ENCODE peak calls at places on chromosomes 13 and 19, in seven cellular contexts. X, S, K, Q, B, T and H are unnamed samples.

GRCh38 chr19:13169769-13170168 is 19.6 kb downstream of the IER2 start:
- DNase-seq in B (no peak), Q (no peak), X (peak), T (no peak), S (peak), K (no peak), H (no peak)

GRCh38 chr13:99103536-99103935 is 97.1 kb upstream of the UBAC2 start:
- DNase-seq in K (no peak), S (no peak), B (no peak), X (no peak), Q (no peak), T (no peak), H (no peak)

GRCh38 chr13:75402787-75403186 is 79.2 kb downstream of the TBC1D4 start:
- DNase-seq in Q (peak), T (no peak), K (no peak), B (no peak), S (no peak), X (no peak), H (no peak)

GRCh38 chr13:34897220-34897619 is 44.9 kb upstream of the NBEA start:
- DNase-seq in T (no peak), Q (no peak), S (no peak), X (no peak), K (no peak), B (no peak), H (no peak)

GRCh38 chr13:80334582-80335260 is 6.2 kb downstream of the SPRY2 start:
- DNase-seq in Q (no peak), K (no peak), X (no peak), B (no peak), T (peak), S (no peak), H (no peak)

GRCh38 chr13:99777873-99778272 is 193.7 kb downstream of the ZIC5 start:
- DNase-seq in B (no peak), X (peak), K (no peak), Q (no peak), T (no peak), S (no peak), H (no peak)

GRCh38 chr19:49808762-49809154 is 4.3 kb downstream of the FUZ start:
- DNase-seq in X (peak), Q (peak), K (peak), S (no peak), T (peak), B (no peak), H (no peak)

GRCh38 chr19:42468273-42468796 is 25.6 kb upstream of the CXCL17 start:
- DNase-seq in T (no peak), K (no peak), B (no peak), Q (no peak), S (peak), X (no peak), H (no peak)

GRCh38 chr13:39822437-39822836 is 167.0 kb downstream of the COG6 start:
- DNase-seq in T (peak), X (no peak), B (no peak), Q (no peak), S (no peak), K (no peak), H (no peak)

GRCh38 chr19:44549507-44549906 is 20.0 kb upstream of the CEACAM20 start:
- DNase-seq in S (no peak), B (no peak), X (no peak), Q (no peak), K (no peak), T (no peak), H (no peak)

GRCh38 chr13:89281331-89281730 is 1610.2 kb downstream of the SLITRK5 start:
- DNase-seq in Q (no peak), T (no peak), X (no peak), B (no peak), K (no peak), S (no peak), H (no peak)

GRCh38 chr19:29662278-29662603 is 3.0 kb upstream of the PLEKHF1 start:
- DNase-seq in S (no peak), T (no peak), B (no peak), K (no peak), Q (no peak), X (no peak), H (no peak)

GRCh38 chr13:26563713-26564112 is 6.2 kb downstream of the WASF3 start:
- DNase-seq in S (no peak), K (no peak), T (no peak), B (no peak), Q (no peak), X (no peak), H (no peak)

GRCh38 chr13:78426183-78426582 is 177.2 kb downstream of the POU4F1 start:
- DNase-seq in K (no peak), Q (no peak), X (no peak), T (no peak), S (no peak), B (no peak), H (no peak)

GRCh38 chr13:50798923-50799322 is 44.6 kb downstream of the DLEU7 start:
- DNase-seq in S (no peak), B (no peak), Q (no peak), T (no peak), X (no peak), K (no peak), H (no peak)

GRCh38 chr13:100673831-100674362 is 698 bp downstream of the TMTC4 start:
- DNase-seq in T (peak), S (peak), X (peak), K (no peak), Q (peak), B (no peak), H (no peak)

GRCh38 chr19:55257461-55258411 is 1.1 kb downstream of the PPP6R1 start:
- DNase-seq in K (peak), S (no peak), X (peak), T (peak), Q (no peak), B (no peak), H (no peak)

GRCh38 chr13:66689628-66690027 is 540.5 kb downstream of the PCDH9 start:
- DNase-seq in T (peak), K (no peak), B (no peak), Q (no peak), S (no peak), X (no peak), H (no peak)

GRCh38 chr19:15540435-15540834 is 32.1 kb downstream of the CYP4F22 start:
- DNase-seq in Q (peak), X (no peak), T (no peak), K (no peak), B (no peak), S (no peak), H (no peak)

GRCh38 chr13:44068737-44069136 is 189.0 kb downstream of the LACC1 start:
- DNase-seq in S (peak), K (no peak), X (no peak), T (peak), B (no peak), Q (no peak), H (no peak)

GRCh38 chr19:33798701-33799111 is 2.0 kb downstream of the KCTD15 start:
- DNase-seq in K (no peak), T (peak), S (no peak), B (no peak), X (no peak), Q (no peak), H (no peak)

GRCh38 chr13:31328549-31329229 is 128.9 kb downstream of the B3GLCT start:
- DNase-seq in B (no peak), K (no peak), X (no peak), T (no peak), Q (no peak), S (no peak), H (no peak)

GRCh38 chr19:11137542-11138384 is 17.8 kb downstream of the SPC24 start:
- DNase-seq in X (peak), B (no peak), S (no peak), T (peak), K (peak), Q (peak), H (peak)

GRCh38 chr13:110914293-110915056 is 394 bp downstream of the ANKRD10 start:
- DNase-seq in S (no peak), B (no peak), K (peak), X (peak), T (peak), Q (peak), H (no peak)

GRCh38 chr13:67416047-67416925 is 186.2 kb upstream of the PCDH9 start:
- DNase-seq in S (no peak), X (peak), B (no peak), K (peak), T (no peak), Q (peak), H (no peak)

GRCh38 chr13:89550842-89551422 is 1796.6 kb upstream of the MIR17HG start:
- DNase-seq in K (no peak), X (no peak), Q (no peak), T (peak), S (no peak), B (no peak), H (no peak)

GRCh38 chr13:51549593-51549992 is 34.7 kb upstream of the WDFY2 start:
- DNase-seq in X (no peak), B (no peak), K (no peak), Q (no peak), S (no peak), T (no peak), H (no peak)

GRCh38 chr19:48391100-48392005 is at the start of gene KDELR1:
- DNase-seq in B (no peak), K (peak), T (peak), S (no peak), Q (peak), X (peak), H (no peak)

GRCh38 chr13:78060966-78061365 is 142.3 kb upstream of the EDNRB start:
- DNase-seq in K (no peak), S (no peak), X (no peak), Q (no peak), T (no peak), B (no peak), H (no peak)

GRCh38 chr19:6521718-6522646 is 8.8 kb upstream of the TNFSF9 start:
- DNase-seq in B (peak), S (no peak), X (peak), T (no peak), Q (no peak), K (no peak), H (no peak)

GRCh38 chr13:37453246-37453645 is 145.3 kb downstream of the POSTN start:
- DNase-seq in B (no peak), K (no peak), Q (no peak), S (no peak), T (no peak), X (no peak), H (no peak)

GRCh38 chr13:20451397-20451796 is 74.3 kb downstream of the CRYL1 start:
- DNase-seq in T (no peak), K (no peak), S (no peak), Q (no peak), B (peak), X (no peak), H (no peak)

DNA sequence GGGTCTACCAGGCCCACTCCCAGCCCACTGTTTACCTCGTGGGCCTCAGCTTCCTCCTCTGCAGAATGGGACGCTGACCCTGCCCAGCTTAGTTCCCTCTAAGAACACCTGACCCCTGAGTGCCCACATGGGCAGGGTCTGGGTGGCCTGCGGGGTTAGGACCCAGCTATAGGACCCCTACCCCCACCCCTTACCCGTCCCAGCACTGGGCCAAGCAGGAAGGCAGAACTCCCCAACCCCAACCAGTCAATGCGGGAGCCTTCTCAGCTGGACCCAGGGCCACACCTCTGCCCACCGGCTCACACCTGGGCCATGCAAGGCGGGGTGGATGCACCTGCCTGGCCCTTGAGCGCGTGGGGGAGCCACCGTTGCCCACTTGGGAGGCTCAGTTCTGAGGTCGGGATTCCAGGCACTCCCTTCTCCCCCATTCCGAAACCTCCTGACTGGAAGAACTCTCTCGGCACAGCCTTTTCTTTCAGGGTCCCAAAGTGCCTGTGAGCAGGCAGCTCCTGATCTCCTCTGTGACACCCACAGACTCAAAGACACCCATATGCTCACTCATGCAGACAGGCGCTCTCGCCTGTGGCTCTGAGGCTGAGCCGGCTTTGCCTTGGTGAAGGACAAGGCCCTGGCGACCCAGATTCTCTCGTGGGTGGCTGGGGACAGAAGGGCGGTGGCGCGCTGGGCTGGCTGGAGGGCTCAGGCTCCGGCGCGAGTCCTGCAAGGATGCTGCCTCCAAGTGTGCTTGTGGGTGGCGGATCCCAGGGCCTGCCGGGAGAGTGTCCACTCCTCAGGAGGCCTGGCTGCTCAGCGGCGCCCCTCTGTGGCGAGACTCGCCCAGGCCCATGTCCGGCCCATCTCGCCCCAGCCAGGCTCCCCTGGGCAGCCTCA is 27.9 kb upstream of the PARP4 start:
- DNase-seq in K (peak), T (peak), B (no peak), Q (peak), X (peak), S (no peak), H (no peak)
- H3K9ac ChIP-seq in K (no peak), T (no peak), B (no peak), Q (no peak), X (no peak), S (no peak), H (no peak)

GRCh38 chr19:52188822-52189744 is 769 bp upstream of the PPP2R1A start:
- DNase-seq in B (no peak), Q (no peak), S (no peak), K (peak), T (no peak), X (no peak), H (no peak)
- TF ChIP-seq POLR2AphosphoS5 in B (peak), Q (peak), S (peak), K (peak), T (peak), X (no peak), H (peak)

DNA sequence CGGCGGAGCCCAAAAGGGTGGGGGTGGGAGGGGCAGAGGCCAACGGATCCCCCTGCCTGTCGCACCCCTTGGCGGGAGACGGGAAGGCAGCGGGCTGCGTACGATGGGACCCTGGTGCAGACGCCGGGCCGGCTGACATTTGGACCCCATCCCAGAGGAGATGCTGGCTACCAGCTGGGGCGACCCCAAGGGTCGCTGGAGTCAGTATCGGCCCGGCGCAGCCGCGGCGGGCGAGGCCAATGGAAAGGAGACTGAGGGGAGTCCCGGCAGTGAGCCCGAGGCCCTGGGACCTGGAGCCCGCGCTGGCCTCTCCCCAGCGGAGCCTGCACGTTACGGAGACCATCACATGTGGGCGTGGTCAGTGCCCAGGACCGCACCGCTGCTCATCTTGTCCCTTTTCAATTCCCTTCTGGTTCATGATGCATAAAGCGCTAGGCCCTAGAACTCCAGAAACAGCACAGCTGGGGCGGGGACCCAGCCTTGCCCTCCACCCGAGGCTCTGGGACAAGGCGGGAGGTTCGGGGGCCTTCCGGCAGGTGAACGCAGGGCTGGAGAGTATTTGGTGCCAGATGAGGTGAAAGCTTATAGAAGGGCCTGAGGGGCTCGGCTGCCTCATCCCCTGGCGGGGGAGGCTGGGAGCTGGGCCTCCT is 8.0 kb downstream of the C19orf25 start:
- DNase-seq in B (no peak), T (no peak), Q (no peak), X (no peak), S (no peak), K (peak), H (no peak)
- TF ChIP-seq EZH2 in B (no peak), T (peak), Q (no peak), X (no peak), S (no peak), K (no peak), H (no peak)

GRCh38 chr19:2770055-2771013 is 12.7 kb downstream of the SGTA start:
- DNase-seq in S (no peak), T (no peak), K (no peak), B (no peak), Q (no peak), X (no peak), H (no peak)

GRCh38 chr19:2774083-2774679 is 8.9 kb downstream of the SGTA start:
- DNase-seq in Q (no peak), S (no peak), B (no peak), X (no peak), T (no peak), K (no peak), H (no peak)

GRCh38 chr19:2769218-2769617 is 13.9 kb downstream of the SGTA start:
- DNase-seq in T (no peak), Q (no peak), K (no peak), B (no peak), X (no peak), S (no peak), H (no peak)

GRCh38 chr19:2774953-2775555 is 8.0 kb downstream of the SGTA start:
- DNase-seq in T (no peak), S (no peak), X (no peak), B (no peak), K (no peak), Q (no peak), H (no peak)

DNA sequence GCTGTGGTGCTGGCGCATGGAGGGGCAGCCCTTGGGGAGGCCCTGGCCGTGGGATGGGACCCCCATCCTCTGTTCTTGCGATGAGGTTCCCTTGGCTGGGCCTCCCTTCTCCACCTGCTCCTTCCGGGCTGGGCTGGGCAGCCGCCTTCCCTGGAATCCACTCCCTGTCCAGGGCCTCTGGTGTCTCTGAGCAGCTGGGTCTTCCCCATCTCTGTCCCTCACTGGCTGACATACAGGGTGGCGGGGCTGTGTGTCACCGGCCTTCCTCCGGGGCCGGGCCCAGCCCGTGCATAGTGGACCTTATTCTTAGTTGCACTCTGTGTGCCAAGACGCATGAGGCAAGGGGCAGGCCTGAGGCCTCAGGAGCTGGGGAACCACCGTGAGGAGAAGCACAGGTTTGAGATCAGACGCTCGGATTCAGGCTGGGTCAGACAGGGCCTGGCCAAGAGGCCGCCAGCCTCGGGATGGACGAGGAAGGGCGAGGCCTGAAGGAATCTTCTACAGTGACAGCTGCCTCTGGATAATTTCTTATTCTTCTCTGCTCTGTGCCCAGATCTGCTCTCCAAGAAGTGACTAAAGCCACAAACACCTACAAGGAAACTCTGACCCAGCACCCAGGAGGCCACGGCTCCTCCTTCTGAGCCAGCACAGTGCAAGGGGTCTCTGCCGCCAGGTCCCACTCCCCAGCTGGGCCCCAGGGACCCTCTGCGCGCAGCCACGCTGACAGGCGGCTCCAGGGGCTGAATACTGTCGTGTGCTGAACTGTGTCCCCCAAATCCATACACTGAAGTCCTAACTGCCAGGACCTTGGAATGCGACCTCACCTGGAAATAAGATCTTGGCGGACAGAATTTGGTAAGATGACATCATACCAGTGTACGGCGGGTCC is 11.0 kb downstream of the SGTA start:
- DNase-seq in S (no peak), K (no peak), B (no peak), T (no peak), X (no peak), Q (no peak), H (no peak)
- H3K9ac ChIP-seq in S (no peak), K (no peak), B (no peak), T (no peak), X (peak), Q (no peak), H (no peak)

GRCh38 chr13:49412749-49413148 is 31.1 kb downstream of the CAB39L start:
- DNase-seq in Q (no peak), T (no peak), X (no peak), S (no peak), B (no peak), K (peak), H (no peak)

GRCh38 chr13:49421391-49421790 is 22.5 kb downstream of the CAB39L start:
- DNase-seq in S (peak), T (peak), B (peak), K (peak), Q (peak), X (peak), H (no peak)

GRCh38 chr13:49419292-49419691 is 24.6 kb downstream of the CAB39L start:
- DNase-seq in T (no peak), S (no peak), Q (peak), X (no peak), K (no peak), B (no peak), H (no peak)

DNA sequence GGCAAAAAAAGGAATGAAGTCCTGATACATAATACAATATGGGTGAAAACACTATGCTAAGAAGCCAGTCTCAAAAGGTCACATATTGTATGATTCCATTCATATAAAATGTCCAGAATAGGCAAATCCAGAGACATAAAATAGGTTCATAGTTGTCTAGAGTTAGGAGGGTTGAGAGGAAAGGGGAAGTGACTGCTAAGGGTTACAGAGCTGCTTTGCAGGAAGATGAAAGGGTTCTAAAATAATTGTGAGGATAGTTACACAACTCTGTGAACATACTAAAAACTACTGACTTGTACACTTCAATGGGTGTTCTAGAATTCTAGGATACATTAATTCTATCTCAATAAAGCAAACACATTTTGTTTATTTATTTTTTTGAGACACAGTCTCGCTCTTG is 25.7 kb downstream of the CAB39L start:
- DNase-seq in B (no peak), T (no peak), X (no peak), S (no peak), K (no peak), Q (no peak), H (no peak)
- TF ChIP-seq POLR2AphosphoS5 in B (no peak), T (no peak), X (no peak), S (no peak), K (no peak), Q (no peak), H (no peak)